ENCODE peak calls at places on chromosome 16, in eight cellular contexts. One of them, this sample, is unnamed.

GRCh38 chr16:89115216-89115949 is 21.7 kb downstream of the ACSF3 start:
- DNase-seq in SJSA1: peak
- DNase-seq in GM23338: no peak
- DNase-seq in AG04450: no peak
- DNase-seq in IMR-90: no peak
- DNase-seq in PC-9: peak
- DNase-seq in fibroblast of villous mesenchyme: peak
- DNase-seq in adipocyte: no peak
- DNase-seq in this sample: no peak

GRCh38 chr16:30374538-30374937 is at the start of gene MYL11:
- DNase-seq in adipocyte: no peak
- DNase-seq in GM23338: no peak
- DNase-seq in SJSA1: no peak
- DNase-seq in AG04450: no peak
- DNase-seq in IMR-90: no peak
- DNase-seq in PC-9: no peak
- DNase-seq in fibroblast of villous mesenchyme: no peak
- DNase-seq in this sample: no peak

GRCh38 chr16:57509231-57509923 is 23.1 kb upstream of the DOK4 start:
- DNase-seq in PC-9: no peak
- DNase-seq in adipocyte: no peak
- DNase-seq in AG04450: no peak
- DNase-seq in IMR-90: no peak
- DNase-seq in fibroblast of villous mesenchyme: no peak
- DNase-seq in SJSA1: no peak
- DNase-seq in GM23338: no peak
- DNase-seq in this sample: no peak

GRCh38 chr16:57497121-57497520 is 10.8 kb upstream of the DOK4 start:
- DNase-seq in AG04450: no peak
- DNase-seq in GM23338: no peak
- DNase-seq in IMR-90: no peak
- DNase-seq in PC-9: no peak
- DNase-seq in fibroblast of villous mesenchyme: no peak
- DNase-seq in SJSA1: no peak
- DNase-seq in adipocyte: no peak
- DNase-seq in this sample: no peak

GRCh38 chr16:56606071-56606687 is 2.2 kb upstream of the MT2A start:
- DNase-seq in GM23338: no peak
- DNase-seq in AG04450: no peak
- DNase-seq in PC-9: no peak
- DNase-seq in adipocyte: no peak
- DNase-seq in fibroblast of villous mesenchyme: no peak
- DNase-seq in IMR-90: peak
- DNase-seq in SJSA1: peak
- DNase-seq in this sample: no peak

GRCh38 chr16:65002265-65002664 is 119.6 kb downstream of the CDH11 start:
- DNase-seq in fibroblast of villous mesenchyme: peak
- DNase-seq in adipocyte: peak
- DNase-seq in GM23338: no peak
- DNase-seq in PC-9: no peak
- DNase-seq in AG04450: no peak
- DNase-seq in SJSA1: peak
- DNase-seq in IMR-90: peak
- DNase-seq in this sample: no peak

GRCh38 chr16:72978212-72978611 is 69.7 kb downstream of the ZFHX3 start:
- DNase-seq in IMR-90: no peak
- DNase-seq in AG04450: no peak
- DNase-seq in GM23338: no peak
- DNase-seq in SJSA1: no peak
- DNase-seq in PC-9: no peak
- DNase-seq in fibroblast of villous mesenchyme: peak
- DNase-seq in adipocyte: no peak
- DNase-seq in this sample: no peak

GRCh38 chr16:13032911-13033310 is 131.5 kb downstream of the SHISA9 start:
- DNase-seq in GM23338: no peak
- DNase-seq in AG04450: no peak
- DNase-seq in fibroblast of villous mesenchyme: no peak
- DNase-seq in adipocyte: no peak
- DNase-seq in PC-9: no peak
- DNase-seq in SJSA1: no peak
- DNase-seq in IMR-90: no peak
- DNase-seq in this sample: no peak

GRCh38 chr16:66511615-66512500 is 38.1 kb downstream of the TK2 start:
- DNase-seq in AG04450: peak
- DNase-seq in SJSA1: peak
- DNase-seq in IMR-90: peak
- DNase-seq in adipocyte: peak
- DNase-seq in PC-9: peak
- DNase-seq in GM23338: peak
- DNase-seq in fibroblast of villous mesenchyme: peak
- DNase-seq in this sample: no peak

GRCh38 chr16:11253009-11253994 is 2.7 kb downstream of the SOCS1 start:
- DNase-seq in IMR-90: peak
- DNase-seq in adipocyte: peak
- DNase-seq in AG04450: no peak
- DNase-seq in SJSA1: no peak
- DNase-seq in fibroblast of villous mesenchyme: peak
- DNase-seq in GM23338: no peak
- DNase-seq in PC-9: no peak
- DNase-seq in this sample: no peak

GRCh38 chr16:80852261-80852872 is 48.0 kb upstream of the CDYL2 start:
- DNase-seq in GM23338: peak
- DNase-seq in IMR-90: peak
- DNase-seq in PC-9: peak
- DNase-seq in fibroblast of villous mesenchyme: peak
- DNase-seq in SJSA1: no peak
- DNase-seq in adipocyte: peak
- DNase-seq in AG04450: no peak
- DNase-seq in this sample: no peak

DNA sequence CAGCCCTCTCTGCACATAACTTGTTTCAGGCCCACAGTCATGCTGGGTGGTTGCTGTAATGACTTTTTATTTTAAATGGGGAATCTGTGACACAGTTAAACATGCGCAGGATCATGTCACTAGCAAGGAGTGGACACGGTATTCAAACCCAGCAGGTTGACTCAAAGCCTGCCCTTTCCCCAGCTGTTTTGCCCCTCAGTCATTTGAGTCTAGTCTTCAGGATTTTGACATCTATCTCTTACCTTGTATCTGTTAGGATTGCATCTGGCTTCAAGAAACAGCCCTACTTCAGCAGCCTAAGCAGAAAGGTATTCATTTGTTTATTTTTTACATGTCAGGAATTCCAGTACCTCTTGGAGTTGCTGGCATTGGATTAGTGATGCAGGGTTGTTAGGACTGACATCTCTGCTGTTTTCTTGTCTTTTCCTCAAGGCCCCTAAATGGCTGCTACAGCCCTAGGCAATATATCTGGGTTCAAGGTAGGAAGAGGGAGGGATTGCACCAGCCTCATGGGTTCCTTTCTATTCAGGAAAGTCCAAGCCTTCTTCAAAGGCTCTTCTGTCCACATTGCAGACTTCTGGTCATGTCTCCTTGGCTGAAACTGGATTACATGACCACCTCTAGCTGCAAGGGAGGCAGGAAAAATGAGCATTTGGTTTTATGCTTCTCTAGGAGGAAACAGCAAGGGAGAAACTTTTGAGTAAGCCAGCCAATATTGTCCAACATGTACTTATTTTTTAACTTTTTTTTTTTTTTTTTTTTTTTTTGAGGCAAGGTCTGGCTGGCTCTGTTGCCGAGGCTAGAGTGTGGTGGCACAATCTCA is 22.8 kb downstream of the ABCC1 start:
- DNase-seq in SJSA1: no peak
- DNase-seq in PC-9: no peak
- DNase-seq in adipocyte: no peak
- DNase-seq in fibroblast of villous mesenchyme: no peak
- DNase-seq in GM23338: no peak
- DNase-seq in IMR-90: peak
- DNase-seq in AG04450: no peak
- DNase-seq in this sample: no peak
- H3K4me3 ChIP-seq in SJSA1: no peak
- H3K4me3 ChIP-seq in PC-9: no peak
- H3K4me3 ChIP-seq in adipocyte: no peak
- H3K4me3 ChIP-seq in fibroblast of villous mesenchyme: no peak
- H3K4me3 ChIP-seq in GM23338: peak
- H3K4me3 ChIP-seq in IMR-90: no peak
- H3K4me3 ChIP-seq in AG04450: no peak
- H3K4me3 ChIP-seq in this sample: no peak

GRCh38 chr16:4111748-4112696 is 4.2 kb downstream of the ADCY9 start:
- DNase-seq in SJSA1: no peak
- DNase-seq in AG04450: no peak
- DNase-seq in IMR-90: peak
- DNase-seq in fibroblast of villous mesenchyme: peak
- DNase-seq in GM23338: no peak
- DNase-seq in adipocyte: peak
- DNase-seq in PC-9: no peak
- DNase-seq in this sample: no peak

GRCh38 chr16:4110065-4110464 is 6.2 kb downstream of the ADCY9 start:
- DNase-seq in PC-9: no peak
- DNase-seq in GM23338: no peak
- DNase-seq in AG04450: no peak
- DNase-seq in fibroblast of villous mesenchyme: no peak
- DNase-seq in IMR-90: no peak
- DNase-seq in adipocyte: no peak
- DNase-seq in SJSA1: no peak
- DNase-seq in this sample: no peak

GRCh38 chr16:4113358-4114256 is 2.6 kb downstream of the ADCY9 start:
- DNase-seq in adipocyte: no peak
- DNase-seq in PC-9: no peak
- DNase-seq in fibroblast of villous mesenchyme: no peak
- DNase-seq in GM23338: no peak
- DNase-seq in SJSA1: no peak
- DNase-seq in IMR-90: no peak
- DNase-seq in AG04450: no peak
- DNase-seq in this sample: no peak

GRCh38 chr16:4109250-4109736 is 6.9 kb downstream of the ADCY9 start:
- DNase-seq in SJSA1: no peak
- DNase-seq in adipocyte: no peak
- DNase-seq in PC-9: no peak
- DNase-seq in fibroblast of villous mesenchyme: no peak
- DNase-seq in AG04450: no peak
- DNase-seq in IMR-90: no peak
- DNase-seq in GM23338: no peak
- DNase-seq in this sample: no peak

GRCh38 chr16:4110680-4111079 is 5.6 kb downstream of the ADCY9 start:
- DNase-seq in PC-9: no peak
- DNase-seq in GM23338: peak
- DNase-seq in SJSA1: no peak
- DNase-seq in IMR-90: no peak
- DNase-seq in adipocyte: no peak
- DNase-seq in fibroblast of villous mesenchyme: no peak
- DNase-seq in AG04450: no peak
- DNase-seq in this sample: no peak
- H3K4me3 ChIP-seq in PC-9: no peak
- H3K4me3 ChIP-seq in GM23338: no peak
- H3K4me3 ChIP-seq in SJSA1: no peak
- H3K4me3 ChIP-seq in IMR-90: no peak
- H3K4me3 ChIP-seq in adipocyte: no peak
- H3K4me3 ChIP-seq in fibroblast of villous mesenchyme: peak
- H3K4me3 ChIP-seq in AG04450: no peak
- H3K4me3 ChIP-seq in this sample: no peak

GRCh38 chr16:86303787-86304685 is 206.3 kb upstream of the FOXF1 start:
- DNase-seq in AG04450: no peak
- DNase-seq in adipocyte: no peak
- DNase-seq in PC-9: no peak
- DNase-seq in GM23338: peak
- DNase-seq in SJSA1: no peak
- DNase-seq in fibroblast of villous mesenchyme: peak
- DNase-seq in IMR-90: peak
- DNase-seq in this sample: no peak
- H3K4me3 ChIP-seq in AG04450: peak
- H3K4me3 ChIP-seq in adipocyte: no peak
- H3K4me3 ChIP-seq in PC-9: no peak
- H3K4me3 ChIP-seq in GM23338: no peak
- H3K4me3 ChIP-seq in SJSA1: no peak
- H3K4me3 ChIP-seq in fibroblast of villous mesenchyme: peak
- H3K4me3 ChIP-seq in IMR-90: peak
- H3K4me3 ChIP-seq in this sample: no peak

GRCh38 chr16:54282923-54283734 is 3.5 kb downstream of the IRX3 start:
- DNase-seq in PC-9: no peak
- DNase-seq in GM23338: peak
- DNase-seq in fibroblast of villous mesenchyme: no peak
- DNase-seq in adipocyte: no peak
- DNase-seq in SJSA1: no peak
- DNase-seq in IMR-90: no peak
- DNase-seq in AG04450: no peak
- DNase-seq in this sample: no peak
- H3K4me3 ChIP-seq in PC-9: peak
- H3K4me3 ChIP-seq in GM23338: peak
- H3K4me3 ChIP-seq in fibroblast of villous mesenchyme: peak
- H3K4me3 ChIP-seq in adipocyte: peak
- H3K4me3 ChIP-seq in SJSA1: no peak
- H3K4me3 ChIP-seq in IMR-90: no peak
- H3K4me3 ChIP-seq in AG04450: no peak
- H3K4me3 ChIP-seq in this sample: no peak

This sample was measured in BJ.